ENCODE peak calls at places on chromosomes 3 and 15, in five cellular contexts. K is fibroblast of gingiva, D is cardiac fibroblast, F is AG04450, U is AG09309. X is an unnamed sample.

GRCh38 chr3:143901105-143901504 is 52.8 kb upstream of the SLC9A9 start:
- DNase-seq in D (peak; percentile 83), F (peak; percentile 24), U (peak; percentile 86), K (peak; percentile 95), X (peak; percentile 82)

GRCh38 chr15:81098884-81099601 is 35.0 kb upstream of the CFAP161 start:
- DNase-seq in K (no peak), D (peak; percentile 37), U (no peak), F (no peak), X (no peak)

GRCh38 chr15:45100884-45101622 is 12.9 kb downstream of the DUOX2 start:
- DNase-seq in U (no peak), F (no peak), K (no peak), D (no peak), X (no peak)

GRCh38 chr3:64915778-64916177 is 228.0 kb upstream of the ADAMTS9 start:
- DNase-seq in K (peak; percentile 35), D (peak; percentile 77), F (no peak), U (no peak), X (peak; percentile 59)

GRCh38 chr3:112568642-112569041 is 6.8 kb downstream of the SLC35A5 start:
- DNase-seq in K (no peak), U (no peak), D (no peak), F (no peak), X (no peak)

GRCh38 chr15:51828621-51829359 is 663 bp upstream of the TMOD3 start:
- DNase-seq in K (no peak), U (no peak), D (no peak), F (no peak), X (no peak)

GRCh38 chr3:106711650-106712049 is 665.6 kb upstream of the CCDC54 start:
- DNase-seq in U (peak; percentile 13), D (no peak), F (no peak), K (no peak), X (peak; percentile 20)

GRCh38 chr3:176469694-176470205 is 727.5 kb downstream of the TBL1XR1 start:
- DNase-seq in D (no peak), K (no peak), F (no peak), U (no peak), X (peak; percentile 24)

GRCh38 chr3:77799280-77799679 is 759.4 kb downstream of the ROBO2 start:
- DNase-seq in U (no peak), D (no peak), K (no peak), F (no peak), X (no peak)

GRCh38 chr3:136070953-136071949 is 105.7 kb downstream of the PPP2R3A start:
- DNase-seq in U (no peak), K (peak; percentile 33), F (no peak), D (peak; percentile 71), X (peak; percentile 77)

GRCh38 chr3:6179761-6180160 is 681.2 kb upstream of the GRM7 start:
- DNase-seq in F (no peak), K (no peak), U (no peak), D (no peak), X (no peak)

GRCh38 chr15:92098869-92099268 is 245.4 kb downstream of the SLCO3A1 start:
- DNase-seq in K (peak; percentile 34), F (no peak), U (no peak), D (peak; percentile 30), X (no peak)

GRCh38 chr15:24954783-24955548 is at the start of the genes SNRPN and SNURF:
- DNase-seq in K (peak; percentile 66), F (peak; percentile 38), U (peak; percentile 20), D (peak; percentile 78), X (peak; percentile 80)

GRCh38 chr3:45980819-45981218 is 14.8 kb downstream of the FYCO1 start:
- DNase-seq in F (no peak), K (no peak), D (peak; percentile 27), U (no peak), X (no peak)

GRCh38 chr3:55009372-55009771 is 81.5 kb upstream of the LRTM1 start:
- DNase-seq in K (no peak), U (no peak), F (no peak), D (no peak), X (no peak)

GRCh38 chr15:89196994-89197393 is 24.4 kb downstream of the RLBP1 start:
- DNase-seq in F (no peak), U (no peak), K (no peak), D (no peak), X (no peak)

GRCh38 chr3:196055683-196056270 is 26.1 kb downstream of the TFRC start:
- DNase-seq in U (no peak), F (no peak), D (peak; percentile 5), K (peak; percentile 33), X (peak; percentile 5)

GRCh38 chr3:116069024-116069423 is 376.3 kb downstream of the LSAMP start:
- DNase-seq in K (no peak), U (no peak), D (no peak), F (no peak), X (no peak)

GRCh38 chr3:62051506-62051905 is 321.8 kb downstream of the FEZF2 start:
- DNase-seq in K (peak; percentile 23), U (no peak), D (peak; percentile 43), F (no peak), X (peak; percentile 11)

GRCh38 chr3:89171681-89172080 is 64.3 kb downstream of the EPHA3 start:
- DNase-seq in U (no peak), F (no peak), K (no peak), D (no peak), X (no peak)

GRCh38 chr3:30286007-30286669 is 320.3 kb upstream of the TGFBR2 start:
- DNase-seq in F (peak; percentile 61), K (peak; percentile 93), D (peak; percentile 99), U (peak; percentile 80), X (peak; percentile 79)

GRCh38 chr3:172201136-172201989 is 162.0 kb downstream of the FNDC3B start:
- DNase-seq in K (peak; percentile 75), U (peak; percentile 96), F (peak; percentile 86), D (peak; percentile 95), X (no peak)

GRCh38 chr3:52606373-52607085 is 70.1 kb downstream of the UQCC5 start:
- DNase-seq in D (peak; percentile 37), F (no peak), U (no peak), K (no peak), X (peak; percentile 44)

GRCh38 chr3:61608072-61608471 is 46.7 kb downstream of the PTPRG start:
- DNase-seq in F (no peak), U (no peak), D (no peak), K (no peak), X (no peak)

GRCh38 chr3:110774496-110775265 is 296.9 kb upstream of the NECTIN3 start:
- DNase-seq in D (no peak), F (peak; percentile 77), K (peak; percentile 19), U (no peak), X (peak; percentile 64)

GRCh38 chr3:172328282-172328681 is 120.0 kb downstream of the GHSR start:
- DNase-seq in K (no peak), F (no peak), D (no peak), U (no peak), X (no peak)

GRCh38 chr3:41808152-41808551 is 153.8 kb downstream of the ULK4 start:
- DNase-seq in K (peak; percentile 46), D (peak; percentile 52), U (peak; percentile 33), F (peak; percentile 15), X (peak; percentile 55)

GRCh38 chr15:37102315-37103021 is 2.1 kb upstream of the MEIS2 start:
- DNase-seq in K (no peak), U (no peak), D (peak; percentile 35), F (no peak), X (peak; percentile 60)

GRCh38 chr3:119160361-119160760 is 13.0 kb upstream of the UPK1B start:
- DNase-seq in D (no peak), U (no peak), K (no peak), F (no peak), X (no peak)

GRCh38 chr3:52830535-52831258 is at the start of gene ITIH4:
- DNase-seq in D (peak; percentile 13), F (no peak), K (no peak), U (no peak), X (no peak)

GRCh38 chr15:66071621-66072295 is 181.8 kb downstream of the MEGF11 start:
- DNase-seq in D (no peak), U (no peak), K (peak; percentile 52), F (no peak), X (peak; percentile 10)

GRCh38 chr15:68817304-68818087 is 3.2 kb downstream of the ANP32A start:
- DNase-seq in K (peak; percentile 66), D (peak; percentile 67), U (no peak), F (no peak), X (peak; percentile 81)

GRCh38 chr3:76842232-76842631 is 197.7 kb upstream of the ROBO2 start:
- DNase-seq in K (no peak), U (no peak), F (no peak), D (no peak), X (no peak)

GRCh38 chr3:172903642-172904041 is 153.1 kb downstream of the ECT2 start:
- DNase-seq in D (no peak), F (no peak), U (no peak), K (no peak), X (no peak)

X was measured in adipocyte.